ENCODE peak calls at places on chromosomes 2 and 18, in nine cellular contexts. S, M, B, P, A, K, H, F and C are unnamed samples.

GRCh38 chr2:70978388-70979357 is at the start of gene ANKRD53:
- DNase-seq in A (no peak), M (no peak), H (no peak), S (no peak), P (no peak), F (no peak), B (peak), K (peak), C (no peak)

GRCh38 chr18:45890606-45891005 is 65.1 kb downstream of the SIGLEC15 start:
- DNase-seq in P (no peak), A (no peak), M (no peak), F (no peak), S (no peak), B (no peak), H (no peak), K (no peak), C (no peak)

GRCh38 chr2:197514754-197515153 is 1.1 kb upstream of the MOB4 start:
- DNase-seq in M (no peak), K (peak), B (no peak), P (no peak), S (no peak), H (no peak), F (no peak), A (no peak), C (no peak)

GRCh38 chr2:236366049-236366387 is 101.8 kb upstream of the ASB18 start:
- DNase-seq in K (no peak), F (no peak), A (no peak), P (no peak), B (no peak), M (no peak), S (no peak), H (peak), C (no peak)

GRCh38 chr2:186746584-186746983 is 52.7 kb downstream of the FAM171B start:
- DNase-seq in B (no peak), F (no peak), A (no peak), P (no peak), H (no peak), K (no peak), S (no peak), M (no peak), C (no peak)

GRCh38 chr2:29165362-29166236 is 50.4 kb downstream of the CLIP4 start:
- DNase-seq in F (no peak), H (no peak), P (peak), B (no peak), S (no peak), M (peak), K (peak), A (no peak), C (no peak)

GRCh38 chr2:10781746-10782145 is 30.8 kb downstream of the PDIA6 start:
- DNase-seq in B (no peak), M (no peak), P (no peak), S (no peak), A (no peak), K (no peak), H (no peak), F (no peak), C (no peak)

GRCh38 chr2:236637691-236638569 is 68.3 kb downstream of the ACKR3 start:
- DNase-seq in A (no peak), B (peak), K (peak), F (no peak), S (no peak), H (peak), P (no peak), M (no peak), C (no peak)

GRCh38 chr2:34567128-34567527 is 968.0 kb upstream of the FAM98A start:
- DNase-seq in H (no peak), B (no peak), S (no peak), P (no peak), A (no peak), M (no peak), K (no peak), F (no peak), C (no peak)

GRCh38 chr18:22411442-22411841 is 6.3 kb downstream of the CTAGE1 start:
- DNase-seq in P (no peak), S (no peak), K (peak), A (no peak), B (no peak), H (no peak), M (no peak), F (no peak), C (no peak)

GRCh38 chr2:70991142-70991541 is 3.5 kb downstream of the TEX261 start:
- DNase-seq in K (no peak), F (no peak), A (no peak), H (peak), S (no peak), P (no peak), M (no peak), B (no peak), C (no peak)

GRCh38 chr2:190843874-190844699 is 36.5 kb upstream of the GLS start:
- DNase-seq in B (no peak), K (peak), P (no peak), F (no peak), A (no peak), M (peak), H (no peak), S (no peak), C (peak)

GRCh38 chr2:234768608-234769196 is 183.1 kb upstream of the SH3BP4 start:
- DNase-seq in S (no peak), K (peak), M (no peak), B (no peak), P (no peak), F (no peak), A (no peak), H (no peak), C (no peak)

GRCh38 chr2:232369126-232369955 is 9.2 kb upstream of the ALPP start:
- DNase-seq in A (no peak), B (no peak), P (no peak), F (no peak), M (no peak), H (no peak), K (no peak), S (no peak), C (no peak)

GRCh38 chr2:42598656-42599267 is 30.3 kb downstream of the MTA3 start:
- DNase-seq in K (no peak), P (no peak), S (no peak), A (no peak), M (no peak), H (no peak), B (no peak), F (no peak), C (no peak)

GRCh38 chr2:37819228-37819627 is 105.9 kb upstream of the RMDN2 start:
- DNase-seq in A (no peak), P (peak), K (peak), F (no peak), S (no peak), H (no peak), B (no peak), M (no peak), C (no peak)

GRCh38 chr2:20596973-20597867 is 53.7 kb downstream of the HS1BP3 start:
- DNase-seq in K (no peak), H (peak), P (no peak), B (peak), A (no peak), S (no peak), M (no peak), F (no peak), C (no peak)

GRCh38 chr2:235676536-235676799 is 182.6 kb downstream of the AGAP1 start:
- DNase-seq in B (no peak), K (no peak), F (no peak), P (no peak), A (no peak), H (no peak), M (no peak), S (no peak), C (no peak)

GRCh38 chr18:48629730-48630324 is 91.0 kb downstream of the CTIF start:
- DNase-seq in M (peak), A (no peak), P (peak), B (no peak), H (no peak), S (no peak), F (no peak), K (peak), C (peak)

GRCh38 chr2:11187083-11187619 is 31.9 kb downstream of the SLC66A3 start:
- DNase-seq in B (no peak), H (no peak), M (peak), K (peak), A (no peak), P (peak), S (no peak), F (no peak), C (no peak)

GRCh38 chr2:113818382-113818951 is 62.0 kb upstream of the SLC35F5 start:
- DNase-seq in S (no peak), P (peak), H (no peak), M (peak), F (no peak), K (peak), B (peak), A (no peak), C (peak)

GRCh38 chr18:47893939-47894699 is 36.3 kb downstream of the SMAD2 start:
- DNase-seq in B (no peak), F (no peak), H (no peak), P (no peak), M (no peak), K (peak), S (no peak), A (no peak), C (no peak)

GRCh38 chr2:157698430-157698829 is 69.8 kb upstream of the ACVR1C start:
- DNase-seq in P (no peak), A (no peak), H (no peak), B (no peak), K (peak), F (no peak), M (no peak), S (no peak), C (no peak)

GRCh38 chr2:156896294-156896693 is 361.2 kb upstream of the GALNT5 start:
- DNase-seq in S (no peak), B (no peak), P (peak), A (no peak), M (no peak), K (peak), H (no peak), F (no peak), C (no peak)

GRCh38 chr2:239060676-239061075 is 212.8 kb downstream of the TWIST2 start:
- DNase-seq in B (no peak), H (no peak), S (no peak), M (no peak), K (no peak), P (no peak), A (no peak), F (no peak), C (no peak)